ENCODE peak calls at places on chromosomes 16 and 17, in four cellular contexts. K is fibroblast of pulmonary artery, O is kidney, C is sigmoid colon. A is an unnamed sample.

GRCh38 chr17:75707096-75707720 is 14.1 kb upstream of the ITGB4 start:
- DNase-seq in C (no peak), O (peak), K (peak), A (no peak)

GRCh38 chr17:61065263-61065773 is 334.3 kb upstream of the TBX2 start:
- DNase-seq in K (peak), O (no peak), C (no peak), A (no peak)

GRCh38 chr17:2250140-2251095 is 53.2 kb downstream of the SMG6 start:
- DNase-seq in K (peak), C (no peak), O (no peak), A (no peak)

GRCh38 chr17:18246880-18247612 is 11.5 kb downstream of the FLII start:
- DNase-seq in C (peak), O (peak), K (peak), A (no peak)

GRCh38 chr17:66564992-66565465 is 262.6 kb downstream of the PRKCA start:
- DNase-seq in O (no peak), K (peak), C (no peak), A (peak)

GRCh38 chr16:78628526-78628925 is 529.1 kb downstream of the WWOX start:
- DNase-seq in C (no peak), K (no peak), O (no peak), A (no peak)

GRCh38 chr16:75227361-75228142 is 8.8 kb downstream of the CTRB1 start:
- DNase-seq in K (no peak), O (peak), C (no peak), A (no peak)

GRCh38 chr17:17940451-17940911 is 31.7 kb downstream of the TOM1L2 start:
- DNase-seq in O (no peak), K (peak), C (no peak), A (no peak)

GRCh38 chr17:49450735-49451134 is 36.1 kb upstream of the PHB1 start:
- DNase-seq in O (no peak), K (no peak), C (no peak), A (no peak)